ENCODE peak calls at places on chromosomes 12 and 14, in eight cellular contexts. C, B, O, Q, H, Y, K and X are unnamed samples.

GRCh38 chr14:32611752-32612151 is 282.7 kb downstream of the AKAP6 start:
- DNase-seq in K (no peak), H (no peak), Y (no peak), O (no peak), B (no peak), C (no peak), Q (no peak), X (no peak)

GRCh38 chr14:61107148-61107641 is 126.2 kb downstream of the SLC38A6 start:
- DNase-seq in C (no peak), K (no peak), H (no peak), Q (no peak), O (no peak), Y (no peak), B (no peak), X (no peak)

GRCh38 chr12:53538209-53538689 is 31.0 kb upstream of the NPFF start:
- DNase-seq in K (peak), Y (no peak), C (no peak), Q (peak), O (no peak), H (no peak), B (no peak), X (no peak)

GRCh38 chr12:3456809-3457208 is 34.2 kb upstream of the PRMT8 start:
- DNase-seq in K (peak), Y (no peak), Q (no peak), B (no peak), H (no peak), O (no peak), C (no peak), X (peak)

GRCh38 chr12:124616394-124617343 is 49.3 kb upstream of the NCOR2 start:
- DNase-seq in K (no peak), C (no peak), B (no peak), O (no peak), H (no peak), Y (no peak), Q (no peak), X (no peak)

GRCh38 chr12:94207467-94208432 is 59.4 kb downstream of the PLXNC1 start:
- DNase-seq in Y (no peak), O (no peak), C (no peak), B (peak), Q (no peak), K (peak), H (no peak), X (no peak)

GRCh38 chr12:117774986-117775775 is 193.6 kb downstream of the KSR2 start:
- DNase-seq in Y (no peak), K (no peak), H (no peak), O (no peak), Q (no peak), B (no peak), C (no peak), X (no peak)

GRCh38 chr12:25458047-25458552 is 95.0 kb downstream of the LMNTD1 start:
- DNase-seq in C (no peak), B (no peak), Q (no peak), Y (peak), O (no peak), K (peak), H (peak), X (peak)

GRCh38 chr14:68734231-68734732 is 58.6 kb downstream of the ZFP36L1 start:
- DNase-seq in H (no peak), Q (no peak), K (no peak), Y (no peak), B (peak), C (peak), O (no peak), X (no peak)

GRCh38 chr12:102769323-102769916 is 147.6 kb downstream of the PAH start:
- DNase-seq in Q (peak), Y (peak), H (peak), O (peak), B (peak), K (peak), C (no peak), X (peak)

GRCh38 chr12:116878567-116879508 is 2.4 kb downstream of the HRK start:
- DNase-seq in B (no peak), K (no peak), Q (peak), H (no peak), Y (peak), C (no peak), O (no peak), X (no peak)

GRCh38 chr12:93777249-93777648 is 100.1 kb downstream of the CRADD start:
- DNase-seq in Q (no peak), O (no peak), Y (no peak), H (no peak), B (no peak), K (peak), C (no peak), X (no peak)

GRCh38 chr12:111757361-111758119 is 9.2 kb upstream of the ALDH2 start:
- DNase-seq in Q (no peak), Y (peak), C (no peak), H (no peak), O (no peak), B (peak), K (peak), X (no peak)

GRCh38 chr12:89873745-89874144 is 165.1 kb upstream of the ATP2B1 start:
- DNase-seq in B (no peak), O (no peak), Q (no peak), H (no peak), K (no peak), Y (no peak), C (no peak), X (no peak)

GRCh38 chr12:976644-977043 is 14.4 kb upstream of the ERC1 start:
- DNase-seq in C (no peak), Y (no peak), H (no peak), Q (no peak), B (no peak), O (no peak), K (no peak), X (no peak)

GRCh38 chr12:110247340-110248095 is 33.5 kb upstream of the ATP2A2 start:
- DNase-seq in C (no peak), B (no peak), O (no peak), Q (peak), H (no peak), K (no peak), Y (peak), X (peak)

GRCh38 chr12:117165342-117165741 is 24.9 kb downstream of the FBXO21 start:
- DNase-seq in H (no peak), B (no peak), K (no peak), O (no peak), Q (no peak), Y (no peak), C (no peak), X (no peak)

GRCh38 chr12:95218164-95218851 is 701 bp downstream of the VEZT start:
- DNase-seq in B (no peak), H (no peak), K (peak), O (no peak), C (peak), Y (peak), Q (no peak), X (no peak)

GRCh38 chr14:54673193-54674121 is 106.5 kb downstream of the SAMD4A start:
- DNase-seq in B (no peak), K (no peak), Q (no peak), C (no peak), O (no peak), H (no peak), Y (no peak), X (no peak)

GRCh38 chr12:90801776-90802175 is 153.2 kb downstream of the CCER1 start:
- DNase-seq in H (no peak), Y (peak), O (no peak), C (no peak), B (no peak), K (no peak), Q (no peak), X (no peak)

GRCh38 chr12:9626821-9627220 is 19.1 kb upstream of the KLRB1 start:
- DNase-seq in C (no peak), Y (no peak), K (no peak), O (no peak), B (no peak), Q (no peak), H (no peak), X (no peak)

GRCh38 chr14:102980409-102980810 is 57.9 kb downstream of the AMN start:
- DNase-seq in H (no peak), K (no peak), Y (no peak), O (no peak), Q (no peak), C (no peak), B (no peak), X (no peak)

GRCh38 chr12:58030566-58031279 is 89.4 kb downstream of the ATP23 start:
- DNase-seq in Y (peak), K (no peak), Q (no peak), O (no peak), C (no peak), B (no peak), H (no peak), X (no peak)

GRCh38 chr14:60003991-60004390 is 84.0 kb downstream of the LRRC9 start:
- DNase-seq in H (no peak), B (no peak), Q (no peak), O (no peak), K (no peak), C (no peak), Y (no peak), X (no peak)

GRCh38 chr14:65492277-65492676 is 79.7 kb downstream of the FUT8 start:
- DNase-seq in H (no peak), C (no peak), Q (no peak), K (no peak), Y (no peak), O (no peak), B (no peak), X (no peak)

GRCh38 chr14:86501611-86502010 is 971.7 kb downstream of the FLRT2 start:
- DNase-seq in H (no peak), Y (no peak), C (no peak), O (no peak), K (no peak), B (no peak), Q (no peak), X (no peak)

GRCh38 chr12:56257491-56258067 is 605 bp downstream of the ANKRD52 start:
- DNase-seq in K (no peak), O (no peak), H (no peak), Y (peak), B (no peak), Q (peak), C (no peak), X (peak)

GRCh38 chr14:92649934-92650545 is 98.4 kb downstream of the LGMN start:
- DNase-seq in K (peak), O (no peak), C (no peak), B (no peak), Y (no peak), H (no peak), Q (no peak), X (no peak)